ENCODE peak calls at places on chromosomes 16 and 17, in four cellular contexts. M is K562, I is HepG2, G is GM12878. Z is an unnamed sample.

GRCh38 chr16:54817940-54818574 is 112.6 kb upstream of the IRX5 start:
- DNase-seq in M (no peak), I (no peak), G (no peak), Z (no peak)

GRCh38 chr17:81705518-81706231 is 2.5 kb downstream of the MRPL12 start:
- DNase-seq in M (no peak), I (no peak), G (no peak), Z (no peak)

GRCh38 chr16:87945351-87946042 is 5.7 kb upstream of the BANP start:
- DNase-seq in M (no peak), I (no peak), G (no peak), Z (no peak)

GRCh38 chr17:13297198-13297597 is 279.4 kb upstream of the ELAC2 start:
- DNase-seq in M (no peak), I (peak; percentile 7), G (no peak), Z (no peak)

GRCh38 chr16:30395155-30395991 is at the start of gene ZNF48:
- DNase-seq in M (peak; percentile 88), I (peak; percentile 89), G (no peak), Z (peak; percentile 89)

GRCh38 chr17:76199466-76199865 is 40.8 kb downstream of the RNF157 start:
- DNase-seq in M (no peak), I (no peak), G (no peak), Z (no peak)

GRCh38 chr17:43931062-43931571 is 11.2 kb downstream of the PPY start:
- DNase-seq in M (no peak), I (peak; percentile 92), G (no peak), Z (no peak)

GRCh38 chr16:19618876-19619275 is 63.4 kb downstream of the VPS35L start:
- DNase-seq in M (no peak), I (no peak), G (no peak), Z (no peak)

GRCh38 chr17:76492250-76492988 is 8.8 kb downstream of the RHBDF2 start:
- DNase-seq in M (no peak), I (no peak), G (peak; percentile 58), Z (no peak)

GRCh38 chr16:23183486-23183862 is 929 bp downstream of the SCNN1G start:
- DNase-seq in M (no peak), I (no peak), G (no peak), Z (no peak)

GRCh38 chr16:23185661-23186060 is 3.1 kb downstream of the SCNN1G start:
- DNase-seq in M (no peak), I (no peak), G (no peak), Z (no peak)

GRCh38 chr16:23188911-23189310 is 6.4 kb downstream of the SCNN1G start:
- DNase-seq in M (no peak), I (no peak), G (no peak), Z (no peak)

GRCh38 chr16:23187341-23187740 is 4.8 kb downstream of the SCNN1G start:
- DNase-seq in M (no peak), I (no peak), G (no peak), Z (no peak)

GRCh38 chr16:23186171-23186570 is 3.6 kb downstream of the SCNN1G start:
- DNase-seq in M (no peak), I (no peak), G (no peak), Z (no peak)
- TF ChIP-seq BRCA1 in M (no peak), I (no peak), G (no peak), Z (no peak)

GRCh38 chr17:79415365-79415764 is 195.5 kb downstream of the RBFOX3 start:
- DNase-seq in M (no peak), I (no peak), G (no peak), Z (no peak)
- TF ChIP-seq BRCA1 in M (no peak), I (no peak), G (no peak), Z (no peak)

GRCh38 chr16:585351-585750 is 4.5 kb upstream of the RAB40C start:
- DNase-seq in M (no peak), I (peak; percentile 46), G (no peak), Z (no peak)
- TF ChIP-seq BRCA1 in M (no peak), I (no peak), G (no peak), Z (no peak)

GRCh38 chr17:42529054-42529453 is 7.0 kb upstream of the NAGLU start:
- DNase-seq in M (no peak), I (no peak), G (no peak), Z (no peak)

GRCh38 chr17:42527932-42528331 is 8.1 kb upstream of the NAGLU start:
- DNase-seq in M (no peak), I (peak; percentile 58), G (no peak), Z (no peak)

GRCh38 chr17:42525221-42525620 is 10.8 kb upstream of the NAGLU start:
- DNase-seq in M (no peak), I (no peak), G (no peak), Z (no peak)

GRCh38 chr17:42522798-42523278 is 13.2 kb upstream of the NAGLU start:
- DNase-seq in M (no peak), I (no peak), G (no peak), Z (no peak)

DNA sequence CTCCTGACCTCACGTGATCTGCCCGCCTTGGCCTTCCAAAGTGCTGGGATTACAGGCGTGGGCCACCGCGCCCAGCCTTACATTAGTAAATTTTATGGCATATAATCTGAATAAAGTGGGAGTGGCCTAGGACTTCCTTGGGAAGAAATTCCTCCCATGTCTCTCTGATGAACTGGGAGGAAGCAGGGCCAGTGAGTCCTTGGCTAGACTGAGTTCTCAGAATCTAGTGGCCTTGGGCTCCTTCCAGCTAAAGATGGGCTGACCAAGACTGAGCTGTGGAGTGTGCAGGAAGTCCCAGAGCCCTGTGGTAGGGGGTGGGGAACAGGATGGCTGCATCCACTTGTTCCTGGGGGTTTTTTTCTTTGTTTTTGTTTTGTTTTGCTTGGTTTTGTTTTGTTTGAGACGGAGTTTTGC is 10.0 kb upstream of the NAGLU start:
- DNase-seq in M (no peak), I (no peak), G (no peak), Z (no peak)
- TF ChIP-seq BRCA1 in M (no peak), I (no peak), G (no peak), Z (no peak)

Z was measured in H1.